ENCODE peak calls at places on chromosome 17, in four cellular contexts. One of them, this sample, is unnamed.

GRCh38 chr17:17406225-17406624 is 70.6 kb upstream of the MED9 start:
- DNase-seq in IMR-90: no peak
- DNase-seq in neuronal stem cell: no peak
- DNase-seq in SJCRH30: no peak
- DNase-seq in this sample: no peak

GRCh38 chr17:77819497-77819896 is 139.0 kb upstream of the TNRC6C start:
- DNase-seq in SJCRH30: peak; percentile 21
- DNase-seq in neuronal stem cell: no peak
- DNase-seq in IMR-90: no peak
- DNase-seq in this sample: no peak

GRCh38 chr17:38918916-38919315 is 6.5 kb upstream of the LASP1NB start:
- DNase-seq in IMR-90: no peak
- DNase-seq in SJCRH30: no peak
- DNase-seq in neuronal stem cell: no peak
- DNase-seq in this sample: no peak

GRCh38 chr17:57544834-57545463 is 200.2 kb downstream of the CCDC182 start:
- DNase-seq in neuronal stem cell: no peak
- DNase-seq in SJCRH30: peak; percentile 43
- DNase-seq in IMR-90: no peak
- DNase-seq in this sample: no peak

GRCh38 chr17:17515921-17516295 is 19.7 kb upstream of the RASD1 start:
- DNase-seq in IMR-90: peak; percentile 68
- DNase-seq in neuronal stem cell: no peak
- DNase-seq in SJCRH30: no peak
- DNase-seq in this sample: peak; percentile 95

GRCh38 chr17:51640108-51640622 is 379.8 kb downstream of the UTP18 start:
- DNase-seq in SJCRH30: peak; percentile 50
- DNase-seq in IMR-90: no peak
- DNase-seq in neuronal stem cell: no peak
- DNase-seq in this sample: no peak

GRCh38 chr17:80523054-80523744 is 21.4 kb upstream of the RPTOR start:
- DNase-seq in SJCRH30: no peak
- DNase-seq in neuronal stem cell: no peak
- DNase-seq in IMR-90: no peak
- DNase-seq in this sample: peak; percentile 70

GRCh38 chr17:57357830-57358426 is 101.6 kb downstream of the MSI2 start:
- DNase-seq in SJCRH30: no peak
- DNase-seq in neuronal stem cell: no peak
- DNase-seq in IMR-90: no peak
- DNase-seq in this sample: no peak

GRCh38 chr17:17750881-17751280 is 69.6 kb downstream of the RAI1 start:
- DNase-seq in IMR-90: no peak
- DNase-seq in neuronal stem cell: no peak
- DNase-seq in SJCRH30: no peak
- DNase-seq in this sample: peak; percentile 77

GRCh38 chr17:81700353-81701287 is 2.5 kb upstream of the MRPL12 start:
- DNase-seq in neuronal stem cell: no peak
- DNase-seq in IMR-90: no peak
- DNase-seq in SJCRH30: no peak
- DNase-seq in this sample: peak; percentile 82
- H3K27ac ChIP-seq in neuronal stem cell: no peak overlapping the region
- H3K27ac ChIP-seq in IMR-90: no peak overlapping the region
- H3K27ac ChIP-seq in SJCRH30: no peak overlapping the region
- H3K27ac ChIP-seq in this sample: no peak overlapping the region

DNA sequence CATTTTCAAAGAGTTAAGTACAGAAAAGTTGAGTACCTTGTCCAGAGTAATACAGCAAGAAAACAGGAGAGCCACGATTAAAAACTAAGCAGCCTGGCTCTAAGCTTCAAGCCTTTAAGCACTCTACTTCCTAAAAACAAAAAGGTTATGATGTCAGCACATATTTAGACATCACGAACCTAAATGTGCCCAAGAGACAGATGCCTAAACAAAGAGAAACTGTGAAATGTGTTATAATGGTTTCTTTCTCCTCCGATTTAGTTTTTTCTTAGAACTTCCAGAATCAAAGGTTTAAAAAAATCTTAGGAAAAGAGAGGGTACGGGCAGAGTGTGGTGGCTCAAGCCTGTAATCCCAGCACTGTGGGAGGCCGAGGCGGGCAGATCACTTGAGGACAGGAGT is 151.0 kb downstream of the VPS53 start:
- DNase-seq in SJCRH30: no peak
- DNase-seq in neuronal stem cell: no peak
- DNase-seq in IMR-90: no peak
- DNase-seq in this sample: no peak
- H3K27ac ChIP-seq in SJCRH30: no peak overlapping the region
- H3K27ac ChIP-seq in neuronal stem cell: no peak overlapping the region
- H3K27ac ChIP-seq in IMR-90: no peak overlapping the region
- H3K27ac ChIP-seq in this sample: no peak overlapping the region

DNA sequence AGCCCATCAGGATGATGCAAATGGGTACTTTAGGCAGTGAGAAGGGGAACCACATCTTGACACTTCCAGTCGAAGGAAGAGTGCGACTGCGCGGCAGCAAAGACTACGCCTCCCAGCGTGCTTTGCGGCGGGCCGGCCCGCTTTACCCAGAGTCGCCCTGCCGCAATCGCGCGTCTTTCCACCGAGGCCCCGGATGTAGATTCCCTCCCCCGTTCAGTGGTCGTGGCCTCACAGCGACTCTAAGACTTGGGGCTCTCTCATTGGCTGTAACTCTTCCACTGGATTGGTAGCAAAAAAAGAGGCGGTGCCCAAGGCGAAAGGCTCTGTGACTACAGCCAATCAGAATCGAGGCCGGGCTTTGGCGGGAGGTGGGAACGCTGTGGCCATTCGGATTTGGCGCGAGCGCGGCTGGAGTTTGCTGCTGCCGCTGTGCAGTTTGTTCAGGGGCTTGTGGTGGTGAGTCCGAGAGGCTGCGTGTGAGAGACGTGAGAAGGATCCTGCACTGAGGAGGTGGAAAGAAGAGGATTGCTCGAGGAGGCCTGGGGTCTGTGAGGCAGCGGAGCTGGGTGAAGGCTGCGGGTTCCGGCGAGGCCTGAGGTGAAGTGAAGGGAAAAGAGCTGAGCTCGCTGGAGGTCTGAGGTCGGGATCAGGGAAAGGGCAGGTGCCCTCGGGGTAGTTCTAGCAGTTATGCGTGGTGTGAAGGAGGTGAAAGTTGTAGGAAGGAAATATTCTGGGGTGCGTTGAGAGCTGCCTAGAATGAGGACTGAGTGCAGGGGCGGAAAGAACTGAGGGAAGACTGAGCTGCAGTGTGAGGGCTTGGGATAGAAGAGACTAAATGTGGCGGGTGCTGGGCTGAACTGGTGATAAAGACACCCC is at the start of gene CDC6:
- DNase-seq in IMR-90: peak; percentile 99
- DNase-seq in neuronal stem cell: peak; percentile 99
- DNase-seq in SJCRH30: peak; percentile 99
- DNase-seq in this sample: peak; percentile 95
- H3K27ac ChIP-seq in IMR-90: peak within 1 kb of the TSS; percentile 29
- H3K27ac ChIP-seq in neuronal stem cell: peak within 1 kb of the TSS; percentile 80
- H3K27ac ChIP-seq in SJCRH30: peak within 1 kb of the TSS; percentile 76
- H3K27ac ChIP-seq in this sample: peak within 1 kb of the TSS; percentile 82

DNA sequence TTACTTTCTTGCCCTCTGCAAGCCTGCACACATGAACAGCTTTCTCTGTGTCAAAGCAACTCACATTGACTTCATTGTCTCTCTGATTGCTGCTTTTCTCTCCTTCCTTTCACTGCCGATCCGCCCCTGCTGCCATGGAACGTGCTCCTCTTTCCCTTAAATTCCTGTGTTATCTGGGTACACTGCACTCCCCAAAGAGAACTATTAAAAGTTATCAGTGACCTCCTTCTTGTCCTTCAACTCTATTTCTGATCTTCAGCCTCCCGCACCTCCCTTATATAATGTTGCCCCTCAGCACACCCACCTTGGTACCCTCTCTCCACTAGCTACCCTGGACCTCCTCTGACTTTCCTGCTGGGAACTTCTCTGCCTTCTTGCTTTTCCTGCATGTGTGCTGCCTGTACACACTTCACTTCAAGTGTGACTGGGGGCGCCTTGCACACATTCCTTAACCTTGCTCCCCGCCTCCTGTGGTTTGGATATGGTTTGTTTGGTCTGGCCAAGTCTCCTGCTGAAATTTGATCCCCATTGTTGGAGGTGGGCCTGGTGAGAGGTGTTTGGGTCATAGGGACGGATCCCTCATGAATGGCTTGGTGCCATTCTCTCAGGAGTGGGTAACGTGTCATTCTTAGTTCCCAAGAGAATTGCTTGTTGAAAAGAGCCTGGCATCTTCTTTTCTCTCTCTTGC is 26.7 kb upstream of the PMP22 start:
- DNase-seq in IMR-90: peak; percentile 46
- DNase-seq in SJCRH30: peak; percentile 31
- DNase-seq in neuronal stem cell: no peak
- DNase-seq in this sample: no peak
- H3K27ac ChIP-seq in IMR-90: no peak overlapping the region
- H3K27ac ChIP-seq in SJCRH30: no peak overlapping the region
- H3K27ac ChIP-seq in neuronal stem cell: no peak overlapping the region
- H3K27ac ChIP-seq in this sample: peak overlapping the region; percentile 33

DNA sequence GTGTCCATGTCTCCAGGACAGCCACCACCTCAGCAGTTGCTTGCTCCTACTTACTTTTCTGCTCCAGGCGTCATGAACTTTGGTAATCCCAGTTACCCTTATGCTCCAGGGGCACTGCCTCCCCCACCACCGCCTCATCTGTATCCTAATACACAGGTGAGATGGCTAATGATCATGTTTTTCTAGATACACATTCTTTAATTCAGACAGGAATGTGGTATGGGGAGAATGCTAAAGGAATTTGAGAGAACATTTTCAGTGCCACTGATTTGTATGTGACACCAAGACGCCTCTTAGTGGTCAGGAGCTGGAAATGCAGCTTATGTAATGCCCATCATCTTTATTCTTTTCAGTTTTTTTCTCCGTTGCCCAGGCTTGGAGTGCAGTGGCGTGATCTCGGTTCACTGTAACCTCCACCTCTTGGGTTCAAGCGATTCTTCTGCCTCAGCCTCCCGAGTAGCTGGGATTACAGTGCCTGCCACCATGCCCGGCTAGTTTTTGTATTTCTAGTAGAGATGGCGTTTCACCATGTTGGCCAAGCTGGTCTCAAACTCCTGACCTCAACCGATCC is 8.9 kb upstream of the RAPGEFL1 start:
- DNase-seq in neuronal stem cell: no peak
- DNase-seq in IMR-90: peak; percentile 69
- DNase-seq in SJCRH30: peak; percentile 71
- DNase-seq in this sample: peak; percentile 91
- H3K27ac ChIP-seq in neuronal stem cell: peak overlapping the region; percentile 21
- H3K27ac ChIP-seq in IMR-90: no peak overlapping the region
- H3K27ac ChIP-seq in SJCRH30: no peak overlapping the region
- H3K27ac ChIP-seq in this sample: no peak overlapping the region

DNA sequence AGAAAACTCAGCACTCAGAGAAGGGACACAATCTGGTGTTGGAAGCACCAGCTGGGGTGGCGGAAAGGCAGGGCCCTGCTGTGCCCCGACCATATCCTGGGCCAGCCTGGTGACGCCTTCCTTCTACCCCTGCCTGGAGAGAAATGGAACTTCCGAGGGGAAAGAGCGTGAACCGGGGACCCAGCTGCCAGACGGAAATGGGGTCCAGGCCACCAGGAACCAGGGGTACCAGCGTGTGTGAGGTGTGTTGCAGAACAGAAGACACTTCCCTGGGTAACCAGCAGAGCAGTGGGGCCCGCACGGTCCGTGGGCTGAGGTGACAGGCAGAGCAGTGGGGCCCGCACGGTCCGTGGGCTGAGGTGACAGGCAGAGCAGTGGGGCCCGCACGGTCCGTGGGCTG is 6.8 kb downstream of the RAB40B start:
- DNase-seq in IMR-90: no peak
- DNase-seq in neuronal stem cell: no peak
- DNase-seq in SJCRH30: no peak
- DNase-seq in this sample: peak; percentile 51
- H3K27ac ChIP-seq in IMR-90: no peak overlapping the region
- H3K27ac ChIP-seq in neuronal stem cell: no peak overlapping the region
- H3K27ac ChIP-seq in SJCRH30: no peak overlapping the region
- H3K27ac ChIP-seq in this sample: no peak overlapping the region

DNA sequence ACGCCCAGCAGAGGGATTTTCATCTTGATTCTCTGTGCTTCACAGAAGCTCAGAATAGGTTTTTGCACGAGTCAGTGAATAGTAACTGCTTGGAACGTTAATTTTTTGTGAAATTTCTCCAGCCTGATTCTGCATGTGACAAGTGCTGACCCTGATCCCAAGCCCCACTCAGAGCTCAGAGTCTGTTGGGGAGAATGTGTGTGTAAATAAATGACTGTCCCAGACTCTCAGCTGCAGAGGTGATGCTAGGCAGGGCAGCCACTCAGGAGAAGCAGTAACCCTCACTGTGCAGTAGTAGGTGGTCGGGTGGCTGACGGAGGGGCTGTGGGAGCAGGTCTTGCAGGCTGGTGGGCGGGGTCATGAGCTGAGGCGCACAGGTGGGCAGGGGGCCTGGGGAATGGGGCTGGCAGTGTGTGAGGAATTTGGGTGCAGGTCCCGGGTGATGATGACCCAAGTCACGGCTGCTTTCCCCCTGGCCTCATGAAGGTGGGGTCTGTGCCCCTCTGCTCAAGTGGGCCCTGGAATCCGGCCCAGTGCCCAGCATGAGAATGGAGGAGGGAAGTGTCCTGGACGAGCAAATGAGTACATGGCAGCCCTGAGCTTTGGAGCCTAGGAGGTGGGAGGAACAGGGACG is 16.3 kb upstream of the FOXK2 start:
- DNase-seq in neuronal stem cell: no peak
- DNase-seq in SJCRH30: no peak
- DNase-seq in IMR-90: no peak
- DNase-seq in this sample: no peak
- H3K27ac ChIP-seq in neuronal stem cell: no peak overlapping the region
- H3K27ac ChIP-seq in SJCRH30: no peak overlapping the region
- H3K27ac ChIP-seq in IMR-90: no peak overlapping the region
- H3K27ac ChIP-seq in this sample: no peak overlapping the region